ENCODE peak calls at places on chromosomes 7 and 10, in seven cellular contexts. V is HuH-7, T is AG04450, P is activated T-cell treated with anti-CD3 and anti-CD28 coated beads for 1 hour, H is RPMI7951, U is Right ventricle myocardium superior, M is NCI-H82. G is an unnamed sample.

GRCh38 chr10:49394933-49395740 is 752 bp downstream of the DRGX start:
- DNase-seq in U (no peak), P (no peak), H (no peak), M (peak), V (no peak), T (no peak), G (no peak)

GRCh38 chr7:79414910-79415309 is 38.6 kb downstream of the MAGI2 start:
- DNase-seq in U (no peak), H (no peak), P (no peak), M (no peak), T (no peak), V (no peak), G (no peak)

GRCh38 chr7:23539494-23539907 is 7.7 kb upstream of the TRA2A start:
- DNase-seq in M (no peak), U (no peak), P (no peak), V (no peak), T (no peak), H (no peak), G (no peak)

GRCh38 chr7:158782638-158783490 is 46.4 kb downstream of the ESYT2 start:
- DNase-seq in P (no peak), M (peak), T (no peak), V (no peak), U (peak), H (peak), G (no peak)

GRCh38 chr10:75431180-75432111 is at the start of gene LRMDA:
- DNase-seq in M (no peak), P (no peak), T (no peak), V (peak), U (peak), H (peak), G (no peak)

GRCh38 chr7:8190121-8190895 is 71.7 kb downstream of the ICA1 start:
- DNase-seq in V (peak), U (no peak), H (peak), T (peak), P (peak), M (peak), G (peak)

GRCh38 chr7:27697861-27698430 is 35.3 kb upstream of the HIBADH start:
- DNase-seq in V (no peak), H (peak), P (no peak), M (no peak), T (no peak), U (peak), G (no peak)

GRCh38 chr10:122139627-122140151 is 131.4 kb upstream of the BTBD16 start:
- DNase-seq in V (no peak), P (no peak), M (peak), T (no peak), H (peak), U (peak), G (peak)

GRCh38 chr7:69811682-69812344 is 213.5 kb downstream of the AUTS2 start:
- DNase-seq in M (no peak), T (no peak), U (no peak), P (no peak), H (no peak), V (no peak), G (no peak)

GRCh38 chr7:117014673-117015133 is 61.4 kb downstream of the ST7 start:
- DNase-seq in V (no peak), P (peak), U (peak), H (peak), T (no peak), M (peak), G (no peak)

GRCh38 chr10:125060486-125060850 is 99.9 kb downstream of the CTBP2 start:
- DNase-seq in P (no peak), V (no peak), T (no peak), M (no peak), H (peak), U (no peak), G (no peak)

GRCh38 chr10:97399843-97400545 is 1.1 kb downstream of the RRP12 start:
- DNase-seq in P (no peak), V (peak), H (peak), T (peak), M (peak), U (no peak), G (no peak)

GRCh38 chr10:119980956-119981355 is 88.4 kb downstream of the SEC23IP start:
- DNase-seq in V (no peak), P (no peak), H (no peak), T (no peak), M (no peak), U (no peak), G (no peak)

GRCh38 chr7:24587853-24588252 is 14.6 kb downstream of the PALS2 start:
- DNase-seq in M (peak), T (no peak), U (no peak), P (peak), H (peak), V (no peak), G (peak)

GRCh38 chr7:100022621-100023020 is 7.2 kb downstream of the ZKSCAN1 start:
- DNase-seq in U (no peak), P (no peak), T (no peak), V (peak), H (no peak), M (no peak), G (no peak)

GRCh38 chr10:1420663-1421362 is 316.5 kb downstream of the ADARB2 start:
- DNase-seq in U (peak), V (peak), H (peak), T (no peak), M (peak), P (peak), G (peak)

GRCh38 chr10:9311702-9312499 is 1257.4 kb downstream of the GATA3 start:
- DNase-seq in M (peak), H (no peak), P (no peak), V (no peak), T (no peak), U (no peak), G (no peak)

GRCh38 chr7:85681241-85681640 is 494.4 kb upstream of the SEMA3D start:
- DNase-seq in T (no peak), H (no peak), P (no peak), M (no peak), V (no peak), U (no peak), G (no peak)

GRCh38 chr10:19819419-19820033 is 3.3 kb downstream of the PLXDC2 start:
- DNase-seq in M (peak), U (no peak), V (peak), P (no peak), T (no peak), H (peak), G (no peak)

GRCh38 chr10:5782174-5782573 is 31.1 kb downstream of the GDI2 start:
- DNase-seq in V (no peak), T (no peak), H (no peak), M (no peak), U (no peak), P (no peak), G (no peak)

GRCh38 chr7:78939669-78940068 is 513.8 kb downstream of the MAGI2 start:
- DNase-seq in P (no peak), V (no peak), H (no peak), T (no peak), U (no peak), M (no peak), G (no peak)

GRCh38 chr10:77943086-77943901 is 16.7 kb upstream of the DLG5 start:
- DNase-seq in M (no peak), U (no peak), T (no peak), P (no peak), H (peak), V (no peak), G (no peak)

GRCh38 chr7:101237206-101238067 is at the start of gene CLDN15:
- DNase-seq in M (peak), P (no peak), U (peak), V (no peak), T (no peak), H (no peak), G (peak)

GRCh38 chr7:76003351-76003750 is 9.0 kb upstream of the TMEM120A start:
- DNase-seq in H (no peak), V (no peak), P (no peak), M (no peak), U (peak), T (no peak), G (no peak)

GRCh38 chr10:96765406-96766240 is 45.3 kb upstream of the PIK3AP1 start:
- DNase-seq in T (no peak), P (peak), M (peak), U (peak), V (peak), H (peak), G (peak)

GRCh38 chr10:112262556-112262955 is 20.6 kb upstream of the TECTB start:
- DNase-seq in H (peak), U (no peak), P (no peak), V (no peak), T (no peak), M (no peak), G (no peak)

GRCh38 chr7:19754521-19755116 is 18.8 kb downstream of the TMEM196 start:
- DNase-seq in U (no peak), P (no peak), H (peak), V (peak), T (no peak), M (peak), G (no peak)

GRCh38 chr10:67763499-67764011 is 67.6 kb upstream of the CTNNA3 start:
- DNase-seq in U (peak), T (peak), M (peak), V (peak), H (peak), P (peak), G (peak)

GRCh38 chr7:134686782-134687181 is 40.1 kb downstream of the BPGM start:
- DNase-seq in P (no peak), U (no peak), M (peak), V (no peak), H (peak), T (no peak), G (no peak)

GRCh38 chr10:102628451-102628911 is 15.8 kb upstream of the TRIM8 start:
- DNase-seq in T (no peak), U (peak), M (no peak), H (peak), P (no peak), V (no peak), G (no peak)

GRCh38 chr10:77844713-77845454 is 81.7 kb downstream of the DLG5 start:
- DNase-seq in H (peak), V (no peak), T (peak), U (no peak), M (no peak), P (no peak), G (no peak)

GRCh38 chr7:140375808-140376730 is 22.3 kb downstream of the SLC37A3 start:
- DNase-seq in V (no peak), H (no peak), T (no peak), P (no peak), M (no peak), U (no peak), G (no peak)

GRCh38 chr10:45152726-45153125 is 152.0 kb downstream of the ZNF22 start:
- DNase-seq in H (no peak), V (no peak), P (no peak), M (no peak), U (no peak), T (no peak), G (no peak)

GRCh38 chr10:70742537-70743429 is 42.4 kb downstream of the TBATA start:
- DNase-seq in V (no peak), H (peak), M (no peak), T (peak), P (no peak), U (peak), G (no peak)

GRCh38 chr10:112981553-112981952 is 31.5 kb downstream of the TCF7L2 start:
- DNase-seq in M (no peak), U (no peak), T (no peak), V (no peak), P (no peak), H (peak), G (no peak)

G was measured in WERI-Rb-1.